ENCODE peak calls at places on chromosomes 2 and 18, in four cellular contexts. K is iris pigment epithelial cell, R is neural crest cell, V is left ventricle myocardium superior. O is an unnamed sample.

GRCh38 chr2:182144039-182144779 is 158.6 kb downstream of the PPP1R1C start:
- DNase-seq in K (peak; percentile 14), R (no peak), V (no peak), O (no peak)

GRCh38 chr2:36329251-36329650 is 26.3 kb upstream of the CRIM1 start:
- DNase-seq in K (peak; percentile 65), R (no peak), V (no peak), O (no peak)

GRCh38 chr18:60202702-60203101 is 169.9 kb downstream of the MC4R start:
- DNase-seq in K (no peak), R (no peak), V (no peak), O (no peak)

GRCh38 chr18:23354625-23355024 is 98.5 kb upstream of the RIOK3 start:
- DNase-seq in K (peak; percentile 79), R (no peak), V (no peak), O (peak; percentile 34)

GRCh38 chr2:134241911-134242310 is 12.0 kb upstream of the MGAT5 start:
- DNase-seq in K (no peak), R (no peak), V (no peak), O (no peak)

GRCh38 chr2:54724560-54725342 is 1.3 kb downstream of the EML6 start:
- DNase-seq in K (no peak), R (peak; percentile 31), V (peak; percentile 55), O (no peak)

GRCh38 chr2:101111917-101112771 is 39.0 kb downstream of the TBC1D8 start:
- DNase-seq in K (no peak), R (no peak), V (no peak), O (no peak)

GRCh38 chr2:25460261-25460905 is 118.7 kb upstream of the DNMT3A start:
- DNase-seq in K (no peak), R (no peak), V (no peak), O (no peak)

O was measured in K562.